ENCODE peak calls at places on chromosomes 13 and 19, in five cellular contexts. F, J, D, M and R are unnamed samples.

GRCh38 chr13:101917475-101917810 is 465.0 kb downstream of the ITGBL1 start:
- DNase-seq in F (no peak), J (peak; percentile 45), D (no peak), M (no peak), R (no peak)

GRCh38 chr13:100542546-100543156 is 45.9 kb downstream of the GGACT start:
- DNase-seq in F (no peak), J (no peak), D (no peak), M (no peak), R (no peak)

GRCh38 chr19:40614595-40615411 is 13.6 kb downstream of the LTBP4 start:
- DNase-seq in F (peak; percentile 76), J (no peak), D (peak; percentile 72), M (peak; percentile 95), R (peak; percentile 80)

GRCh38 chr13:46143239-46143701 is 38.4 kb upstream of the CPB2 start:
- DNase-seq in F (no peak), J (no peak), D (no peak), M (no peak), R (no peak)

GRCh38 chr19:15180451-15181390 is 20.1 kb downstream of the NOTCH3 start:
- DNase-seq in F (peak; percentile 60), J (peak; percentile 82), D (no peak), M (peak; percentile 74), R (peak; percentile 18)

GRCh38 chr13:46126552-46127171 is 21.8 kb upstream of the CPB2 start:
- DNase-seq in F (peak; percentile 65), J (no peak), D (peak; percentile 40), M (peak; percentile 82), R (peak; percentile 86)

GRCh38 chr13:37753776-37754175 is 115.8 kb downstream of the TRPC4 start:
- DNase-seq in F (no peak), J (no peak), D (no peak), M (no peak), R (no peak)

GRCh38 chr19:44671400-44671799 is at the start of gene CEACAM19:
- DNase-seq in F (no peak), J (no peak), D (no peak), M (no peak), R (no peak)

GRCh38 chr13:74554581-74555290 is 420.5 kb upstream of the KLF12 start:
- DNase-seq in F (no peak), J (no peak), D (no peak), M (no peak), R (no peak)

GRCh38 chr13:70424428-70424827 is 316.2 kb upstream of the KLHL1 start:
- DNase-seq in F (no peak), J (no peak), D (no peak), M (no peak), R (no peak)

GRCh38 chr19:6886272-6886671 is 1.1 kb upstream of the ADGRE1 start:
- DNase-seq in F (no peak), J (no peak), D (no peak), M (no peak), R (no peak)

GRCh38 chr13:27201661-27202060 is 30.1 kb upstream of the USP12 start:
- DNase-seq in F (no peak), J (no peak), D (no peak), M (no peak), R (no peak)

GRCh38 chr19:48372904-48373303 is 8.7 kb downstream of the SYNGR4 start:
- DNase-seq in F (no peak), J (no peak), D (no peak), M (no peak), R (peak; percentile 47)

GRCh38 chr19:5974721-5975387 is 3.1 kb downstream of the RANBP3 start:
- DNase-seq in F (peak; percentile 59), J (no peak), D (no peak), M (peak; percentile 17), R (no peak)

GRCh38 chr13:61664821-61665705 is 249.4 kb upstream of the PCDH20 start:
- DNase-seq in F (no peak), J (peak; percentile 13), D (no peak), M (no peak), R (no peak)

GRCh38 chr19:1747285-1748114 is 5.8 kb upstream of the ONECUT3 start:
- DNase-seq in F (no peak), J (no peak), D (no peak), M (no peak), R (no peak)

GRCh38 chr13:114161028-114161556 is 18.0 kb upstream of the CFAP97D2 start:
- DNase-seq in F (no peak), J (no peak), D (no peak), M (no peak), R (no peak)

GRCh38 chr19:33344611-33345010 is 28.9 kb upstream of the CEBPG start:
- DNase-seq in F (no peak), J (no peak), D (no peak), M (no peak), R (no peak)

GRCh38 chr13:75312884-75313520 is 169.0 kb downstream of the TBC1D4 start:
- DNase-seq in F (no peak), J (no peak), D (no peak), M (no peak), R (no peak)

GRCh38 chr19:4278926-4279529 is at the start of gene SHD:
- DNase-seq in F (no peak), J (peak; percentile 81), D (no peak), M (no peak), R (no peak)

GRCh38 chr13:32252812-32253440 is 62.2 kb downstream of the ZAR1L start:
- DNase-seq in F (no peak), J (no peak), D (no peak), M (no peak), R (no peak)

GRCh38 chr13:44810067-44810840 is 179.0 kb downstream of the NUFIP1 start:
- DNase-seq in F (no peak), J (no peak), D (no peak), M (peak; percentile 83), R (peak; percentile 63)

GRCh38 chr19:17909017-17909732 is 23.6 kb upstream of the CCDC124 start:
- DNase-seq in F (no peak), J (no peak), D (no peak), M (no peak), R (no peak)

GRCh38 chr13:78660130-78660857 is 1.3 kb upstream of the OBI1 start:
- DNase-seq in F (no peak), J (no peak), D (no peak), M (peak; percentile 58), R (peak; percentile 79)

GRCh38 chr13:28678809-28679208 is 19.9 kb downstream of the POMP start:
- DNase-seq in F (no peak), J (no peak), D (no peak), M (no peak), R (no peak)

GRCh38 chr19:17950310-17951150 is 16.4 kb upstream of the KCNN1 start:
- DNase-seq in F (no peak), J (peak; percentile 81), D (peak; percentile 60), M (no peak), R (peak; percentile 21)

DNA sequence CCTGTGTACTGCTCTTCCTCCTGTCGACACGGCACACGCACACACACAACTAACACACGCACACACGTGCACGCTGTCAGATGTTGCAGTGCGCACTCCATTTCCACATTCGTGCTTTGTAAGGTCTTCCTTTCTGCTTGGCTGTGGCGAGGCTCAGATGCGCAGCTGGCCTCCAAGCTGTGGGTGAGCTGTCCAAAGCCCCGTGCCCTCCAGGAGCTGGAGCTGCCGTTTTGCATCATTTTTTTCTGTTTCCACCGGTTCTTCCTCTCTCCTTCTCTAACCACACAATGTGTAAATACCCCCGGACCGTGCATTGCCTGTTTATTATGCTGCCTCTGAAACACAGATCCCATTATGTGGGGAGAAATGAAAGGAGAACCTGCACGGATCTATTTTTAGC is 137.4 kb downstream of the SOX1 start:
- DNase-seq in F (no peak), J (no peak), D (no peak), M (no peak), R (no peak)
- H3K27me3 ChIP-seq in F (peaks cover 5% of the 10 kb centered on the region), J (no peaks in the 10 kb centered on the region), D (no peaks in the 10 kb centered on the region), M (no peaks in the 10 kb centered on the region), R (peaks cover 2% of the 10 kb centered on the region)

DNA sequence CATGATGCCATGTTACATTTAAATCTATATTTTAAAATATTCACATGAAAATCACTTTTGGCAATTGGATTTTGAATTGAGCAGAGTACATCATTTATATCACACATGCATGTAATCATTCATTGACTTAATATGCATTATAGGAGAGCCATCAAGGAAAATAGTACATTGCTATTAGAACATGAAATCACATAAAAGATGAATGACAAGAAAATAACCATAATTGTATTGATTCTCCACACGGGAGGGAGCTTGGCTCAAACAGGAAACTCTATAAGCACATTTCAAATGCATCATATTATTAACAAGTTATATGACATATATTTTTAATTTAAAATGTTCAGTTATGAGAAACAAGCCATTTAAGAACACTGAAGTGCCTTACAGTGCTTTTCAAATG is 208.6 kb upstream of the PRR20A start:
- DNase-seq in F (no peak), J (no peak), D (no peak), M (no peak), R (no peak)
- H3K27me3 ChIP-seq in F (no peaks in the 10 kb centered on the region), J (no peaks in the 10 kb centered on the region), D (no peaks in the 10 kb centered on the region), M (no peaks in the 10 kb centered on the region), R (no peaks in the 10 kb centered on the region)

GRCh38 chr19:10516064-10516385 is 1.2 kb downstream of the S1PR5 start:
- DNase-seq in F (no peak), J (no peak), D (peak; percentile 46), M (no peak), R (no peak)

GRCh38 chr19:10513223-10513622 is 4.0 kb downstream of the S1PR5 start:
- DNase-seq in F (no peak), J (no peak), D (no peak), M (no peak), R (no peak)

GRCh38 chr19:10517361-10517759 is at the start of gene S1PR5:
- DNase-seq in F (no peak), J (peak; percentile 88), D (no peak), M (peak; percentile 64), R (peak; percentile 13)

GRCh38 chr19:10516671-10517286 is 468 bp downstream of the S1PR5 start:
- DNase-seq in F (no peak), J (no peak), D (no peak), M (no peak), R (no peak)

GRCh38 chr19:10514211-10515145 is 2.8 kb downstream of the S1PR5 start:
- DNase-seq in F (no peak), J (peak; percentile 84), D (peak; percentile 43), M (no peak), R (no peak)
- H3K27me3 ChIP-seq in F (peaks cover 19% of the 10 kb centered on the region), J (peaks cover 35% of the 10 kb centered on the region), D (peaks cover 29% of the 10 kb centered on the region), M (no peaks in the 10 kb centered on the region), R (peaks cover 11% of the 10 kb centered on the region)

GRCh38 chr19:42158926-42159325 is 26.7 kb upstream of the POU2F2 start:
- DNase-seq in F (no peak), J (no peak), D (no peak), M (no peak), R (no peak)
- H3K27me3 ChIP-seq in F (peaks cover 4% of the 10 kb centered on the region), J (no peaks in the 10 kb centered on the region), D (no peaks in the 10 kb centered on the region), M (no peaks in the 10 kb centered on the region), R (no peaks in the 10 kb centered on the region)

GRCh38 chr19:50821248-50821612 is 2.4 kb downstream of the KLK1 start:
- DNase-seq in F (no peak), J (no peak), D (no peak), M (no peak), R (no peak)
- H3K27me3 ChIP-seq in F (peaks cover 3% of the 10 kb centered on the region), J (peaks cover 38% of the 10 kb centered on the region), D (peaks cover 36% of the 10 kb centered on the region), M (no peaks in the 10 kb centered on the region), R (peaks cover 4% of the 10 kb centered on the region)